ENCODE peak calls at places on chromosomes 12 and 14, in six cellular contexts. V is HCT116, Q is mesenchymal stem cell, R is kidney, X is mesendoderm, Y is PC-3. O is an unnamed sample. For H3K4me1, the result is how much of the 10 kb centered on the place peaks cover.

GRCh38 chr12:122227341-122227740 is 1.5 kb upstream of the DIABLO start:
- DNase-seq in R (peak), Y (no peak), V (no peak), X (no peak), Q (no peak), O (no peak)

GRCh38 chr12:53376747-53377146 is 3.2 kb upstream of the SP1 start:
- DNase-seq in V (no peak), Q (no peak), X (no peak), R (no peak), Y (no peak), O (no peak)

GRCh38 chr12:32419520-32419960 is 20.2 kb downstream of the FGD4 start:
- DNase-seq in X (peak), Y (no peak), V (no peak), R (no peak), Q (peak), O (no peak)

GRCh38 chr12:29223936-29224921 is 75.2 kb downstream of the FAR2 start:
- DNase-seq in Q (no peak), Y (peak), V (no peak), R (no peak), X (no peak), O (no peak)

GRCh38 chr12:62799126-62799736 is 135.7 kb downstream of the PPM1H start:
- DNase-seq in V (peak), Q (peak), Y (peak), X (peak), R (no peak), O (peak)

GRCh38 chr12:80186727-80187217 is 87.4 kb downstream of the OTOGL start:
- DNase-seq in R (no peak), Q (peak), X (peak), V (peak), Y (peak), O (peak)

GRCh38 chr12:75953312-75953906 is 78.2 kb downstream of the PHLDA1 start:
- DNase-seq in V (no peak), R (no peak), Y (peak), X (no peak), Q (peak), O (no peak)

GRCh38 chr14:34863844-34864243 is 11.3 kb downstream of the BAZ1A start:
- DNase-seq in Y (no peak), Q (no peak), V (no peak), X (no peak), R (no peak), O (no peak)

GRCh38 chr12:101743242-101743641 is 4.0 kb upstream of the SYCP3 start:
- DNase-seq in X (no peak), V (no peak), Q (no peak), Y (no peak), R (no peak), O (no peak)

GRCh38 chr12:19624401-19624930 is 185.2 kb downstream of the AEBP2 start:
- DNase-seq in Q (peak), V (no peak), R (no peak), X (no peak), Y (no peak), O (no peak)

GRCh38 chr14:78086342-78086741 is 83.8 kb upstream of the NRXN3 start:
- DNase-seq in R (no peak), V (no peak), Y (no peak), Q (no peak), X (no peak), O (peak)

GRCh38 chr12:116174904-116175303 is 102.6 kb downstream of the MED13L start:
- DNase-seq in V (no peak), R (no peak), Y (no peak), X (no peak), Q (no peak), O (no peak)

GRCh38 chr12:67482751-67483661 is 165.5 kb upstream of the DYRK2 start:
- DNase-seq in R (peak), V (no peak), X (no peak), Y (peak), Q (peak), O (no peak)

GRCh38 chr12:56723889-56724659 is 1.0 kb downstream of the NACA start:
- DNase-seq in Y (peak), Q (peak), V (no peak), R (no peak), X (peak), O (peak)

GRCh38 chr12:6745751-6746525 is 7.0 kb downstream of the MLF2 start:
- DNase-seq in V (no peak), X (no peak), Y (no peak), Q (no peak), R (peak), O (no peak)

GRCh38 chr14:68589447-68590232 is 203.2 kb downstream of the ZFP36L1 start:
- DNase-seq in Y (no peak), R (peak), V (no peak), X (no peak), Q (peak), O (peak)

GRCh38 chr14:30464481-30464880 is 94.5 kb upstream of the G2E3 start:
- DNase-seq in R (no peak), V (no peak), Y (no peak), Q (no peak), X (no peak), O (no peak)

GRCh38 chr12:25438638-25439037 is 114.4 kb downstream of the LMNTD1 start:
- DNase-seq in V (no peak), R (no peak), Y (no peak), Q (peak), X (no peak), O (no peak)

GRCh38 chr12:104282109-104282508 is 21.4 kb upstream of the EID3 start:
- DNase-seq in Q (peak), V (no peak), Y (peak), R (no peak), X (no peak), O (no peak)

GRCh38 chr12:109625131-109625559 is 51.6 kb downstream of the MVK start:
- DNase-seq in V (peak), Q (peak), R (no peak), Y (peak), X (no peak), O (peak)

GRCh38 chr14:90193925-90194324 is 62.4 kb upstream of the PSMC1 start:
- DNase-seq in X (peak), V (peak), Y (no peak), R (no peak), Q (no peak), O (peak)

GRCh38 chr12:59020541-59020940 is 100.2 kb upstream of the LRIG3 start:
- DNase-seq in X (no peak), R (no peak), Q (no peak), V (no peak), Y (no peak), O (no peak)

GRCh38 chr12:57864382-57864781 is 17.9 kb upstream of the CTDSP2 start:
- DNase-seq in R (no peak), V (no peak), X (peak), Y (no peak), Q (no peak), O (peak)

GRCh38 chr12:124543052-124543590 is 24.3 kb downstream of the NCOR2 start:
- DNase-seq in X (peak), V (no peak), Q (peak), R (peak), Y (no peak), O (no peak)

GRCh38 chr12:47773858-47774580 is 981 bp downstream of the SLC48A1 start:
- DNase-seq in X (no peak), Q (no peak), V (no peak), R (peak), Y (peak), O (no peak)

GRCh38 chr12:56087220-56087619 is 7.3 kb downstream of the ERBB3 start:
- DNase-seq in Q (no peak), V (no peak), Y (peak), R (peak), X (no peak), O (no peak)

GRCh38 chr12:57280234-57281062 is 29.5 kb upstream of the STAC3 start:
- DNase-seq in Y (peak), R (peak), Q (peak), X (peak), V (peak), O (peak)

GRCh38 chr12:89547116-89547515 is 21.3 kb upstream of the POC1B start:
- DNase-seq in V (no peak), R (no peak), Q (no peak), Y (no peak), X (no peak), O (no peak)

GRCh38 chr12:132429122-132429931 is 60.6 kb upstream of the FBRSL1 start:
- DNase-seq in V (no peak), X (peak), Y (no peak), R (no peak), Q (no peak), O (peak)

GRCh38 chr12:990308-990648 is 745 bp upstream of the ERC1 start:
- DNase-seq in X (peak), R (peak), Y (peak), Q (peak), V (no peak), O (peak)

GRCh38 chr14:81509838-81510452 is 23.7 kb downstream of the SEL1L start:
- DNase-seq in Q (peak), V (no peak), R (no peak), X (no peak), Y (no peak), O (no peak)

GRCh38 chr12:48580831-48581230 is 11.0 kb upstream of the LALBA start:
- DNase-seq in V (no peak), Q (no peak), R (no peak), Y (peak), X (no peak), O (no peak)

GRCh38 chr12:24911284-24911791 is 37.6 kb downstream of the BCAT1 start:
- DNase-seq in X (peak), Y (no peak), R (no peak), Q (peak), V (no peak), O (no peak)

GRCh38 chr14:22819191-22819988 is 4.2 kb upstream of the SLC7A7 start:
- DNase-seq in Q (peak), V (no peak), R (peak), X (peak), Y (peak), O (peak)

GRCh38 chr12:4037747-4038312 is 164.6 kb upstream of the PARP11 start:
- DNase-seq in R (no peak), Q (peak), X (no peak), V (no peak), Y (peak), O (peak)

DNA sequence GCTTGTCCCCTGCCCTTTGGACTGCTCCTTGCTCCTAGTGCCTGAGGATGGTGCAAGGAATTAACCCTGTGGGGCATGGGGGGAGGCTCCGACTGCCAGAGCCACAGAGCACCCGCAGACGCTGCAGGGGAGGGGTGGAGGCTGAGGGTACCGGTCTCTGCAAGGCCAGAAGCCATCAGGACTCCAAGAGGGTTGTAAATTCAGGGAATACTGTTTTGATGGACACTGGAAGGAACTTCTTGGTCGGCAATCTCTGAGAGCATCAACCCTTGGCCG is 16.9 kb upstream of the FIGNL2 start:
- DNase-seq in Y (no peak), X (no peak), Q (no peak), V (no peak), R (peak), O (peak)
- H3K9ac ChIP-seq in Y (no peak), X (no peak), Q (no peak), V (no peak), R (no peak), O (no peak)

DNA sequence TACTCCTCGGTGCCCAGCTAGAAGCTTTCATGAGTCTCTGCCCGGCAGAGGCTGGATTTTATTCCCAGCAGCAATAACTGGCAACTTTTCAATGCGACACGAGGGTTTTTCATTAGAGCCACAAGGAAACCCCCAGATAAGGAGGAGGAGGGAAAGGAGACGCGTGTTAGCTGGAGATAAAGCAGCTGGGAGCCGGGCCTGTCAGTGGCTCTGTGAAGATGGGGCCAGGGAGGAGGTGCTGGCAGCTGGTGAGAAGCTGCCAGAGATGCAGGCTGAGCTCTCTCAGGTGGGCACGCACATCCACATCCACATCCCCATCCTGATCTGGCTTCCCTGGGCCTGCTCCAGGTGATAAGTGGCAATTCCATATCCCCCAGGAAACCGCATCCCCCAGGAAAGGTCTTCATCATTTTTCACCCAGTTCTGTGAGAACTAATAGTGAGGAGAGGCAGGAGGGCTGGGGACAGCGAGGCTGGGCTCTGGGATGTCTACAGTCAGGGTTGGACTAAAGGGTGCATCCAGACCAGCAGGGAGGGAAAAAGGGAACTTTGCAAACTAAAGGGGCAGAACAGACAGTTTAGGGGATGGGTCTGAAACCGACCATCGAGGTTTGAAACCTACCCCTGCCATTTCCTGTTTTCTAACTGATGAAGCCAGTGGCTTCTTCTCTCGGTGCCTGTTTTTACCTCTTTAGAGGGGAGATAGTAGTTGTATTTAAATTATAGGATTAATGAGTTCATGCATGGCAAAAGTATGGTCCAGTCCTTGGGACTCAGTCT is 413.2 kb downstream of the DPF3 start:
- DNase-seq in R (no peak), V (no peak), Q (no peak), Y (no peak), X (no peak), O (no peak)
- H3K4me1 ChIP-seq in R (under half), V (under half), Q (under half), Y (under half), X (under half), O (under half)

DNA sequence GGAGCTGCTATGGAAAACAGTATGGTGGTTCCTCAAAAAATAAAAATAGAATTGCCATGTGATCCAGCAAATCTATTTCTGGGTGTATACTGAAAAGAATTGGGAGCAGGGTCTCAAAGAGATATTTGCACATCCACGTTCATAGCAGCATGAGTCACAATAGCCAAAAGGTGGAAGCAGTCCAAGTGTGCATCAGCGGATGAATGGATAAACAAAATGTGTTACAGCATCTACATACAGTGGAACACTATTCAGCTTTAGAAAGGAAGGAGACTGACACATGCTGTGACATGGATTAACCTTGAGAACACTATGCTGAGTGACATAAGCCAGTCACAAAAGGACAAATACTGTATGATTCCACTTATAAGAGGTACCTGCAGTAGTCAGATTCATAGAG is 17.9 kb upstream of the TBC1D30 start:
- DNase-seq in Y (peak), V (no peak), Q (peak), R (no peak), X (no peak), O (no peak)
- H3K27ac ChIP-seq in Y (peak), V (no peak), Q (no peak), R (no peak), X (no peak), O (no peak)

GRCh38 chr14:74551903-74552371 is 58.4 kb downstream of the ISCA2 start:
- DNase-seq in R (peak), V (no peak), Q (no peak), Y (no peak), X (peak), O (peak)

GRCh38 chr14:74550071-74550470 is 56.5 kb downstream of the ISCA2 start:
- DNase-seq in Q (no peak), V (no peak), Y (no peak), X (no peak), R (no peak), O (no peak)

GRCh38 chr14:74551001-74551400 is 57.4 kb downstream of the ISCA2 start:
- DNase-seq in R (no peak), X (no peak), Q (no peak), Y (no peak), V (no peak), O (no peak)

GRCh38 chr14:74552623-74553022 is 59.1 kb downstream of the ISCA2 start:
- DNase-seq in X (no peak), R (peak), Y (no peak), V (no peak), Q (no peak), O (no peak)

GRCh38 chr14:74551431-74551830 is 57.9 kb downstream of the ISCA2 start:
- DNase-seq in R (no peak), X (no peak), V (no peak), Q (no peak), Y (no peak), O (peak)
- H3K9ac ChIP-seq in R (no peak), X (no peak), V (no peak), Q (peak), Y (no peak), O (no peak)

DNA sequence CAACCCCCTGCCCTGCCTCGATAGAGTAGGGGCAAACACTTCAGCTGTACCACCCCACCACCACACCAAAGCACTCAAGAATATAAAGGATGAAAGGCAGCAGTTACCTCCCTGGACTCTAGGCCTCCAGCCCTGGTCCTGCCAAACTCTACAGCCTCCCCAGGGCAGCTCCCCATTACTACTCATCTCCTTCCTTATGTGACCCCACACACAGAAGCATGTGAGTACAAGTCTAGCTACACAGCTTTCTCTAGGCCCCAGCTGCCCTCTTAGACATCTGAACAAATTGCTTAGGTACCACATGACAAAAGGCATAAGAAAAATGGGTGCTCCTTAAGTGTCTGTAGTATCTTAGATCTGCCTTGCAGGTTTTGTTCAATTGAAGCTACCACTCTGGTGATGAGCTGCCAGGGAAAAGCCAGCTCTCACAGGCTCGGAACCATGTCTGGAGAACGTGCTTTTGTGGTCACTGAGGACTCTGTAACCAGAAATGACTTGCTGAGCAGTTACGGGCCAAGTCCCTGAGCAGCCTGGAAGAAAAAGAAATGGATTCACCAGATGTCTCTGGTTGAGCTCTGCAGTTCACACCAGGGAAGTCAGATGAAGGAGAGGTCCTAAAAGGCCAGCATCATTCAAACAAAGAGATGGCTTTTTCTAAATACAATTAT is 32.8 kb downstream of the FMNL3 start:
- DNase-seq in X (no peak), R (no peak), Y (no peak), V (no peak), Q (peak), O (no peak)
- H3K4me1 ChIP-seq in X (under half), R (under half), Y (under half), V (under half), Q (under half), O (under half)

O was measured in endodermal cell.